ENCODE peak calls at places on chromosomes 4 and X, in five cellular contexts. One of them, this sample, is unnamed.

GRCh38 chr4:174633399-174633798 is 111.1 kb upstream of the HPGD start:
- DNase-seq in coronary artery: no peak
- DNase-seq in body of pancreas: no peak
- DNase-seq in left ventricle myocardium inferior: no peak
- DNase-seq in A673: no peak
- DNase-seq in this sample: no peak

GRCh38 chr4:25702848-25703247 is 47.2 kb downstream of the SLC34A2 start:
- DNase-seq in A673: peak; percentile 12
- DNase-seq in coronary artery: no peak
- DNase-seq in body of pancreas: no peak
- DNase-seq in left ventricle myocardium inferior: peak; percentile 40
- DNase-seq in this sample: no peak

GRCh38 chrX:68307767-68308166 is 125.5 kb downstream of the OPHN1 start:
- DNase-seq in left ventricle myocardium inferior: no peak
- DNase-seq in body of pancreas: no peak
- DNase-seq in coronary artery: no peak
- DNase-seq in A673: peak; percentile 36
- DNase-seq in this sample: no peak

GRCh38 chrX:123173833-123174232 is 10.2 kb upstream of the GRIA3 start:
- DNase-seq in body of pancreas: no peak
- DNase-seq in left ventricle myocardium inferior: no peak
- DNase-seq in coronary artery: no peak
- DNase-seq in A673: peak; percentile 6
- DNase-seq in this sample: no peak

GRCh38 chr4:6421397-6421796 is 51.0 kb downstream of the PPP2R2C start:
- DNase-seq in left ventricle myocardium inferior: no peak
- DNase-seq in coronary artery: no peak
- DNase-seq in A673: no peak
- DNase-seq in body of pancreas: no peak
- DNase-seq in this sample: no peak

GRCh38 chr4:159280442-159281172 is 177.7 kb downstream of the RAPGEF2 start:
- DNase-seq in left ventricle myocardium inferior: no peak
- DNase-seq in A673: no peak
- DNase-seq in coronary artery: no peak
- DNase-seq in body of pancreas: no peak
- DNase-seq in this sample: no peak

GRCh38 chr4:80253510-80253909 is 13.0 kb upstream of the FGF5 start:
- DNase-seq in body of pancreas: no peak
- DNase-seq in coronary artery: no peak
- DNase-seq in left ventricle myocardium inferior: no peak
- DNase-seq in A673: no peak
- DNase-seq in this sample: no peak

GRCh38 chrX:41350150-41350975 is 16.4 kb downstream of the DDX3X start:
- DNase-seq in coronary artery: no peak
- DNase-seq in left ventricle myocardium inferior: no peak
- DNase-seq in body of pancreas: no peak
- DNase-seq in A673: no peak
- DNase-seq in this sample: no peak

GRCh38 chrX:47497274-47497673 is 14.3 kb upstream of the ZNF41 start:
- DNase-seq in left ventricle myocardium inferior: no peak
- DNase-seq in body of pancreas: no peak
- DNase-seq in coronary artery: no peak
- DNase-seq in A673: peak; percentile 24
- DNase-seq in this sample: no peak

GRCh38 chr4:148964456-148964855 is 522.2 kb upstream of the NR3C2 start:
- DNase-seq in left ventricle myocardium inferior: no peak
- DNase-seq in A673: no peak
- DNase-seq in body of pancreas: no peak
- DNase-seq in coronary artery: no peak
- DNase-seq in this sample: no peak

GRCh38 chr4:6891436-6892170 is 18.0 kb upstream of the TBC1D14 start:
- DNase-seq in body of pancreas: no peak
- DNase-seq in left ventricle myocardium inferior: no peak
- DNase-seq in coronary artery: no peak
- DNase-seq in A673: no peak
- DNase-seq in this sample: no peak

GRCh38 chrX:134172588-134173259 is 64.3 kb upstream of the CCDC160 start:
- DNase-seq in left ventricle myocardium inferior: peak; percentile 22
- DNase-seq in coronary artery: no peak
- DNase-seq in body of pancreas: peak; percentile 39
- DNase-seq in A673: peak; percentile 17
- DNase-seq in this sample: no peak

GRCh38 chr4:96145671-96146070 is 305.8 kb downstream of the PDHA2 start:
- DNase-seq in coronary artery: no peak
- DNase-seq in left ventricle myocardium inferior: no peak
- DNase-seq in A673: no peak
- DNase-seq in body of pancreas: no peak
- DNase-seq in this sample: no peak

GRCh38 chr4:73213917-73214663 is 44.5 kb downstream of the ANKRD17 start:
- DNase-seq in left ventricle myocardium inferior: no peak
- DNase-seq in A673: no peak
- DNase-seq in coronary artery: no peak
- DNase-seq in body of pancreas: no peak
- DNase-seq in this sample: no peak

GRCh38 chrX:153469811-153470410 is 465 bp downstream of the HAUS7 start:
- DNase-seq in body of pancreas: no peak
- DNase-seq in A673: peak; percentile 27
- DNase-seq in coronary artery: no peak
- DNase-seq in left ventricle myocardium inferior: no peak
- DNase-seq in this sample: no peak

GRCh38 chrX:29143756-29144155 is 556.5 kb downstream of the IL1RAPL1 start:
- DNase-seq in A673: no peak
- DNase-seq in body of pancreas: no peak
- DNase-seq in coronary artery: no peak
- DNase-seq in left ventricle myocardium inferior: no peak
- DNase-seq in this sample: no peak

GRCh38 chrX:139831689-139832456 is 101.0 kb downstream of the ATP11C start:
- DNase-seq in body of pancreas: peak; percentile 15
- DNase-seq in coronary artery: no peak
- DNase-seq in left ventricle myocardium inferior: no peak
- DNase-seq in A673: peak; percentile 79
- DNase-seq in this sample: no peak

GRCh38 chr4:176193898-176194297 is 1.5 kb downstream of the SPATA4 start:
- DNase-seq in coronary artery: no peak
- DNase-seq in A673: no peak
- DNase-seq in left ventricle myocardium inferior: no peak
- DNase-seq in body of pancreas: no peak
- DNase-seq in this sample: no peak

GRCh38 chr4:8128096-8128856 is 30.3 kb downstream of the ABLIM2 start:
- DNase-seq in coronary artery: no peak
- DNase-seq in left ventricle myocardium inferior: no peak
- DNase-seq in A673: no peak
- DNase-seq in body of pancreas: peak; percentile 38
- DNase-seq in this sample: no peak

GRCh38 chrX:102832661-102833060 is 104.4 kb upstream of the RAB40AL start:
- DNase-seq in body of pancreas: peak; percentile 5
- DNase-seq in coronary artery: no peak
- DNase-seq in A673: no peak
- DNase-seq in left ventricle myocardium inferior: no peak
- DNase-seq in this sample: no peak

GRCh38 chr4:60463846-60464502 is 736.2 kb upstream of the ADGRL3 start:
- DNase-seq in coronary artery: no peak
- DNase-seq in body of pancreas: no peak
- DNase-seq in left ventricle myocardium inferior: no peak
- DNase-seq in A673: no peak
- DNase-seq in this sample: no peak
- TF ChIP-seq CTCF in coronary artery: no peak
- TF ChIP-seq CTCF in body of pancreas: no peak
- TF ChIP-seq CTCF in left ventricle myocardium inferior: no peak
- TF ChIP-seq CTCF in A673: no peak
- TF ChIP-seq CTCF in this sample: peak; percentile 16

DNA sequence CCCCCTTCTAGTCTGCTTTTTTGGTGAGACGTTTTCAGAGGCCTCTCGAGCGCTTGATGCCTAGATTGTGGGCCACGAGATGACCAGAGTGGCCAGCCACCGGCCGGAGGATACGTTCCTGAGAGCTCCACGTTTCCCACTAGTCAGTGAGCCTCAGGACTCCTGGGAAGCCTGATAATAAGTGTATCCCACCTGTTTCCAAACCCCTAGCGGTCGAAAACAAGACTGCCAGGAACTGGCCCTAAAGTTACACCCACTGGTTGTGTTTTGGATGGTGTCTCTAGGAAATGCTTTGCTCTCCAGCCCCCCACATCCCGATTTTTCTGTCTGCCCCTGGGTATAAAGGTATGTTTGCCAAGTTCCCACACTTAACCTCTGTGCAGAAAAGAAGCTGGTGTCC is 4.6 kb upstream of the RS1 start:
- DNase-seq in body of pancreas: peak; percentile 19
- DNase-seq in left ventricle myocardium inferior: no peak
- DNase-seq in A673: peak; percentile 37
- DNase-seq in coronary artery: no peak
- DNase-seq in this sample: no peak
- TF ChIP-seq CTCF in body of pancreas: no peak
- TF ChIP-seq CTCF in left ventricle myocardium inferior: peak; percentile 29
- TF ChIP-seq CTCF in A673: peak; percentile 54
- TF ChIP-seq CTCF in coronary artery: no peak
- TF ChIP-seq CTCF in this sample: peak; percentile 40

GRCh38 chrX:9656277-9656676 is 109.4 kb downstream of the GPR143 start:
- DNase-seq in coronary artery: no peak
- DNase-seq in left ventricle myocardium inferior: no peak
- DNase-seq in A673: no peak
- DNase-seq in body of pancreas: peak; percentile 40
- DNase-seq in this sample: no peak

GRCh38 chrX:9662148-9662547 is 103.5 kb downstream of the GPR143 start:
- DNase-seq in body of pancreas: no peak
- DNase-seq in left ventricle myocardium inferior: no peak
- DNase-seq in coronary artery: peak; percentile 19
- DNase-seq in A673: no peak
- DNase-seq in this sample: no peak

GRCh38 chrX:9656871-9657270 is 108.8 kb downstream of the GPR143 start:
- DNase-seq in body of pancreas: no peak
- DNase-seq in left ventricle myocardium inferior: no peak
- DNase-seq in coronary artery: no peak
- DNase-seq in A673: no peak
- DNase-seq in this sample: no peak

GRCh38 chrX:9657590-9658256 is 107.9 kb downstream of the GPR143 start:
- DNase-seq in left ventricle myocardium inferior: no peak
- DNase-seq in A673: no peak
- DNase-seq in body of pancreas: no peak
- DNase-seq in coronary artery: no peak
- DNase-seq in this sample: peak; percentile 15

DNA sequence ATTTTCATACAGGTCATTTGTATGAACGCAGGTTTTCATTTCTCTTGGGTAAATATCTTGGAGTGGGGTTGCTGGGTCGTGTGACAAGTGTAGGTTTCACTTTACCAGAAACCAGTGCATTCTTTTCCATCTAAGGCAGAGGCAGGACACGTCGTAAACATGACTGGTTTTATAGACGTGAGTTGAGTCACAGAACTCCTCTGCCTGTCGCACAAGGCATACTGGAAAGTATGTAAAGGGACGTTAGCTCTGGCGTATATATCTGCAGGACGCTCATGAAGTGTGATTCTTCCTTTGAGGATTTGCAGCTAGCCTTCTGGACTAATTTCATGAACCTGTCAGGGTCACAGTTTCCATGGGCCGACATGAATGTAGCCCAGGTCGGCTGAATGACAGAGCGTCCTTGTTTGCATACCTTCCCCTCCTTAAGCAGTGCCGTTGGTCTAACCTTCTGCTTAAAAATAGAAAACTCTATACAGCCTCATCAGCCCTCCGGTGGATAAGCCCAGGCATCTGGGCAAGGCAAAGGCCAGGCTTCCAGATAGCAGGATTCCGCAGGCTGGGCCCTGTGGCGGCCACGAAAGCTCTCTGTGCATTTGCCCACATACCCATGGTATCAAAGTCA is 106.0 kb downstream of the GPR143 start:
- DNase-seq in A673: no peak
- DNase-seq in coronary artery: no peak
- DNase-seq in left ventricle myocardium inferior: no peak
- DNase-seq in body of pancreas: no peak
- DNase-seq in this sample: peak; percentile 56
- TF ChIP-seq CTCF in A673: no peak
- TF ChIP-seq CTCF in coronary artery: no peak
- TF ChIP-seq CTCF in left ventricle myocardium inferior: no peak
- TF ChIP-seq CTCF in body of pancreas: no peak
- TF ChIP-seq CTCF in this sample: no peak

GRCh38 chr4:76499461-76499860 is 64.4 kb downstream of the SHROOM3 start:
- DNase-seq in A673: no peak
- DNase-seq in body of pancreas: no peak
- DNase-seq in coronary artery: no peak
- DNase-seq in left ventricle myocardium inferior: no peak
- DNase-seq in this sample: no peak

GRCh38 chr4:76504613-76505465 is 69.8 kb downstream of the SHROOM3 start:
- DNase-seq in body of pancreas: no peak
- DNase-seq in left ventricle myocardium inferior: no peak
- DNase-seq in A673: peak; percentile 58
- DNase-seq in coronary artery: no peak
- DNase-seq in this sample: no peak
- TF ChIP-seq CTCF in body of pancreas: peak; percentile 67
- TF ChIP-seq CTCF in left ventricle myocardium inferior: peak; percentile 76
- TF ChIP-seq CTCF in A673: peak; percentile 60
- TF ChIP-seq CTCF in coronary artery: peak; percentile 64
- TF ChIP-seq CTCF in this sample: peak; percentile 80

GRCh38 chr4:122732329-122733026 is at the start of gene BBS12:
- DNase-seq in left ventricle myocardium inferior: peak; percentile 98
- DNase-seq in A673: peak; percentile 100
- DNase-seq in coronary artery: peak; percentile 99
- DNase-seq in body of pancreas: peak; percentile 99
- DNase-seq in this sample: peak; percentile 99
- TF ChIP-seq CTCF in left ventricle myocardium inferior: peak; percentile 47
- TF ChIP-seq CTCF in A673: peak; percentile 59
- TF ChIP-seq CTCF in coronary artery: no peak
- TF ChIP-seq CTCF in body of pancreas: peak; percentile 27
- TF ChIP-seq CTCF in this sample: peak; percentile 52

DNA sequence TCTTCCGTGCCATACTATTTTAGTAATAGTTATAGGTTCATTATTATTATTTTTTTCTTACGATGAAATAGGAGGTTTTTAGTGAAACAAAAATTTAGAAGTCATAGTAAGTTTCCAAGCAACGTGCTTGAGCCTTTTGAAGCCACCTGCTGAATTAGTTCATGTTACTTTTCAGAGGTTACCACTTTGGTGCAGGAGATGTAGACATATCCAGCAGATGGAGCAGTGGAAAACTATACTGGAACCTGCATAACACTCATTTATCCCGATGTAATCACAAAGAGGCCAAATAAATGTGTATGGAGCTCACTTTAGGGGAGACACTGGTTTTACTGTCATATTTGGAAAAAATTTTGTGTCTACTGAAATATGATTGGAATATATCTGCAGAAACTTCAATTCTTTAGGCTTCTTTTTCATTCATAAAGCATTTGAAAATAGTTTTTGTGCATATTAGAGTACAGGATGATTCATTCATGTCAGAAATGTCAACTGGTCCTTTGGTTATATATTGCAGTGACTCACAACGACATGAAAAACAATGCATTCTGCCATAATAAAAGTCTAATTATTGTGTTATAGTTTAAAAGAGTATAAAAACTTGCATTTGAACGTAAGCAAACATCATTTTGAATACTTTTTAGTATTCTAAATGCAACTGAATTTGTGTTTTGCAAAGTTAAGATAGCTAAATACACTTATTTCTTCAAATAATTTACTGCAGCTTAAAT is 2182.9 kb upstream of the TENM3 start:
- DNase-seq in body of pancreas: no peak
- DNase-seq in left ventricle myocardium inferior: no peak
- DNase-seq in coronary artery: no peak
- DNase-seq in A673: peak; percentile 50
- DNase-seq in this sample: no peak
- TF ChIP-seq CTCF in body of pancreas: no peak
- TF ChIP-seq CTCF in left ventricle myocardium inferior: no peak
- TF ChIP-seq CTCF in coronary artery: no peak
- TF ChIP-seq CTCF in A673: peak; percentile 55
- TF ChIP-seq CTCF in this sample: peak; percentile 51

GRCh38 chr4:130349745-130350144 is 1253.8 kb downstream of the C4orf33 start:
- DNase-seq in left ventricle myocardium inferior: no peak
- DNase-seq in A673: no peak
- DNase-seq in coronary artery: no peak
- DNase-seq in body of pancreas: no peak
- DNase-seq in this sample: no peak
- TF ChIP-seq CTCF in left ventricle myocardium inferior: no peak
- TF ChIP-seq CTCF in A673: no peak
- TF ChIP-seq CTCF in coronary artery: no peak
- TF ChIP-seq CTCF in body of pancreas: no peak
- TF ChIP-seq CTCF in this sample: no peak

This sample was measured in osteocyte.